ENCODE peak calls at places on chromosomes 4 and X, in five cellular contexts. J is body of pancreas, H is NB4, Y is endothelial cell of umbilical vein, L is HepG2. F is an unnamed sample.

GRCh38 chr4:64250488-64250887 is 158.8 kb downstream of the TECRL start:
- DNase-seq in J (no peak), H (no peak), Y (no peak), L (no peak), F (no peak)

GRCh38 chr4:75889537-75890199 is 12.6 kb downstream of the PPEF2 start:
- DNase-seq in J (no peak), H (no peak), Y (no peak), L (no peak), F (no peak)

GRCh38 chrX:19075754-19076153 is 46.5 kb downstream of the ADGRG2 start:
- DNase-seq in J (no peak), H (no peak), Y (no peak), L (no peak), F (no peak)

GRCh38 chr4:23373269-23373668 is 516.6 kb downstream of the PPARGC1A start:
- DNase-seq in J (peak), H (peak), Y (no peak), L (no peak), F (peak)

GRCh38 chr4:131459430-131460101 is 1689.5 kb upstream of the PCDH10 start:
- DNase-seq in J (no peak), H (no peak), Y (no peak), L (no peak), F (no peak)

GRCh38 chrX:107324493-107325310 is 118.3 kb downstream of the DNAAF6 start:
- DNase-seq in J (no peak), H (peak), Y (peak), L (no peak), F (peak)

GRCh38 chr4:88134536-88135361 is 23.7 kb downstream of the ABCG2 start:
- DNase-seq in J (no peak), H (no peak), Y (no peak), L (no peak), F (no peak)

GRCh38 chr4:135098061-135098460 is 896.5 kb upstream of the PABPC4L start:
- DNase-seq in J (no peak), H (no peak), Y (no peak), L (no peak), F (no peak)

GRCh38 chr4:3791910-3792542 is 25.8 kb downstream of the ADRA2C start:
- DNase-seq in J (peak), H (peak), Y (peak), L (peak), F (peak)

GRCh38 chr4:138979742-138980141 is 35.8 kb upstream of the NOCT start:
- DNase-seq in J (no peak), H (no peak), Y (no peak), L (no peak), F (peak)

GRCh38 chr4:3724319-3725231 is 41.6 kb upstream of the ADRA2C start:
- DNase-seq in J (no peak), H (no peak), Y (no peak), L (no peak), F (no peak)

GRCh38 chrX:65596270-65596669 is 61.7 kb upstream of the LAS1L start:
- DNase-seq in J (no peak), H (peak), Y (peak), L (no peak), F (no peak)

GRCh38 chr4:123750044-123750443 is 353.4 kb downstream of the SPRY1 start:
- DNase-seq in J (no peak), H (no peak), Y (no peak), L (peak), F (no peak)

GRCh38 chrX:78514852-78515251 is 144.3 kb downstream of the RTL3 start:
- DNase-seq in J (no peak), H (peak), Y (no peak), L (no peak), F (no peak)

GRCh38 chr4:169383724-169384123 is 113.0 kb upstream of the SH3RF1 start:
- DNase-seq in J (no peak), H (no peak), Y (no peak), L (no peak), F (no peak)

GRCh38 chrX:38803609-38804480 is 2.6 kb downstream of the MID1IP1 start:
- DNase-seq in J (peak), H (peak), Y (peak), L (peak), F (peak)

GRCh38 chrX:149539283-149540132 is 1.3 kb upstream of the EOLA1 start:
- DNase-seq in J (peak), H (peak), Y (peak), L (peak), F (peak)
- TF ChIP-seq POLR2A in J (peak), H (no peak), Y (no peak), L (no peak), F (no peak)

GRCh38 chr4:52711834-52712171 is 39.4 kb downstream of the ERVMER34-1 start:
- DNase-seq in J (no peak), H (no peak), Y (no peak), L (no peak), F (no peak)

GRCh38 chr4:52712991-52713275 is 38.3 kb downstream of the ERVMER34-1 start:
- DNase-seq in J (no peak), H (no peak), Y (peak), L (no peak), F (no peak)

GRCh38 chr4:52711271-52711670 is 40.0 kb downstream of the ERVMER34-1 start:
- DNase-seq in J (no peak), H (no peak), Y (no peak), L (no peak), F (peak)

GRCh38 chr4:52713456-52713937 is 37.7 kb downstream of the ERVMER34-1 start:
- DNase-seq in J (no peak), H (peak), Y (peak), L (peak), F (peak)

DNA sequence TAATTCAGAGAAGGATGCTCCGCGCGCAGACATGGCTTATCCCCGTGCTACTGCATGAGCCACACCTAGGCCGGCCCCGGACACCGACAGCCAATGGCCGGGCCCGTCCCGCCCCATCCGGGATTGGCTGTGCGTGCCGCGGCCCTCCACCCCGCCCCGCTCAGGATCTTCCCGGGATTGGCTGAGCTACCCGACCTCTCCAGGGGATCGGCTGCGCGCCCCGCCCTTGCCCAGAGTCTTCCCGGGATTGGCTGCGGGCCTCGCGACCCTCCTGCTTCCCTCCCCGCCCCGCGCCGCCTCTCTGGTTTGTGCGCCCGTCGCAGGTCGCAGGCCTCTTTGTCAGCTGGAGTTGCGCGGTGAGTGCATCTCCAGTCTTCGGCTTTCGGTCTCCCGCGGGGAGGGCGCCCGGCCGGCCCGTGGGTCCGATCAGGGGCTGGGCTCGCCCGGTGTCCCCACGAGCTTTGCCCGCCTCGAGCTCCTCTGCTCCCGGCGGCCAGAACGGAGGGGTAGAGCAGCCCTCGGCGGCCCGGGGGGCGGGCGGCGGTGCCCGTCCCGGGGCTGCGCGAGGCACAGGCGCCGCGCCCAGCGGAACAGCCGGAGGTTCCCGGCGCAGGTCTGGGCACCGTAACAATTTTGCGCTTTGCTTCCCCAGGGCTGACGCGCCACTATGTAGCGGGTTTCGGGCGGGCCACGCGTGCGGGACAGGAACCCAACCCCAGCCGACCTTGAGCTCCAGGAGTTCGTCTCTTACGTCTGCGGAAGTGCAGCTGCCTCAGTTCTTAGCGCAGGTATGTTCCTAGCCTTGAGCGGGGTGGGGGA is 38.8 kb downstream of the ERVMER34-1 start:
- DNase-seq in J (peak), H (peak), Y (peak), L (peak), F (peak)
- TF ChIP-seq POLR2A in J (peak), H (peak), Y (peak), L (peak), F (peak)

DNA sequence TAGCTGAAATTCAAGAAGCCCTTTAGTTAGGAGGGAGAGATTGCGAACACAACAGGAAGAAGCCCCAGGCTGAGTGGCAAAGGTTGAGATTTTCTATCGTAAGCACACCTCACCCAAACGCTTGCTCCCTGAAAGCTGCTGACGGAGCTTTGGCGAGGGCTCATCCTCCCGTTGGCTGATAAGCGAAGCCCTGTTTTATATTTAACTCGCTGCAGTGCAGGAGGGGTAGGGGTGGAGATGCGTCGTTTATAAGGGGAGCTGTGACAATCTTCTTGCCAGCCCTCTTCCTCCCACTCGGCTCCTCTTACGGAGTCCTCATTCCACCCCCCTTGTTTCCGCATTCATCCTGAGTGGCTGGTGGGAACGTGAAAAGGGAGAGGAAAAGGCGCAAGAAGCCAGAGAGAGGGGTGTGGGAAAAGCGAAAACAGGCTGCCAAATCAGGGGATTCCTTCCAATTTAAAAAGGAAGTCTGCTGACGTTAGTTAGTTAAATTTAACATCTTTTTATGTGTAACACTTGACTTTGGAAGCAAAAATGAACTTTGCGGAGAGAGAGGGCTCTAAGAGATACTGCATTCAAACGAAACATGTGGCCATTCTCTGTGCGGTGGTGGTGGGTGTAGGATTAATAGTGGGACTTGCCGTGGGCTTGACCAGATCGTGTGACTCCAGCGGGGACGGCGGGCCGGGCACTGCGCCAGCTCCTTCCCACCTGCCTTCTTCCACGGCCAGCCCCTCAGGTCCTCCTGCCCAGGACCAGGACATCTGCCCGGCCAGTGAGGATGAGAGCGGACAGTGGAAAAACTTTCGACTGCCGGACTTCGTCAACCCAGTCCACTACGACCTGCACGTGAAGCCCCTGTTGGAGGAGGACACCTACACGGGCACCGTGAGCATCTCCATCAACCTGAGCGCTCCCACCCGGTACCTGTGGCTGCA is at the start of gene ENPEP:
- DNase-seq in J (peak), H (no peak), Y (no peak), L (no peak), F (no peak)
- TF ChIP-seq POLR2A in J (no peak), H (no peak), Y (no peak), L (no peak), F (no peak)

GRCh38 chr4:47330856-47331255 is 132.6 kb downstream of the COMMD8 start:
- DNase-seq in J (no peak), H (no peak), Y (no peak), L (no peak), F (no peak)
- TF ChIP-seq POLR2A in J (no peak), H (no peak), Y (no peak), L (no peak), F (no peak)

DNA sequence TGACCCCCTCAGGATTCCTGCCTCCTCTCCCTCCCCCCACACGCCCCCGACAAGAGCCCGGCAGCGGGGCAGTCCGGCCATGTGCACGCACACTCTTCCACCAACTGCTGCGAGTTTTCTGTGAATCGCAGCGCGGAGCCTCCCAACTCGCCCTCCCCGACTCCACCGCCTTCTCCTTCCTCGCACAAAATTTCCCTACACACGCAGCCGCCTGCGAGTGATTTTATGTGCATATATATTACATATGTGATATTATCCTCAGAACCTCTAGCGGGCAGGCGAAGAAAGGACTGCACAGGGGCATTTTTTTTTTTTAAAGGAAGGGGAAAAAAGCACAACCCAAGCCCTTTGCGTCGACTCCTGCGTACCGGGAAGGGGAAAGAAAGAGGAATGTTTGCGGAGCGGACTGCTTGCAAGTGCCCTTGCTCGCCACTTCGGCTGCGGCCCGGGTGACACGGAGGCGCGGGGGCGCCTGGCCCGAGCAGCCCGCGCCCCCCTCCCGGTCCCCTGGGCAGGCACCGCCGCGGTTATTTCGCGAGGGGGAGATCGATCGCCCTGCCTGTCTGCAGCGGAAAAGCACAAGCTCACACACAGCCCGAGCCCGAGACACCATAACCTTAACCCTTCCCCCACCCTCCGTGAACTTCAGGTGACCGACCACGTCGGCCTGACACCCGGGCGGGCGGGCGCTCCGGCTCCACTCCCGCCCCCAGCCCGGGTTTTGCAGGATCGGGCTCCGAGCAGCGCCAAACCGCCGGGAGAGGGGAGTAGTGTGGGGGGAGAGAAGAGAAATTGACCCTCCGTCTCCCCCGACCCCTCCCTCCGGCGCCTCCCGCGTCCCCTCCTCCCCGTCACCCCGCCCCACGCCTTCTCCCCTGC is 2.2 kb downstream of the ZNF827 start:
- DNase-seq in J (peak), H (peak), Y (peak), L (peak), F (peak)
- TF ChIP-seq POLR2A in J (peak), H (no peak), Y (no peak), L (peak), F (no peak)

GRCh38 chr4:56433280-56433679 is 2.1 kb downstream of the PPAT start:
- DNase-seq in J (no peak), H (no peak), Y (no peak), L (no peak), F (no peak)

GRCh38 chr4:56435001-56435747 is at the start of gene PPAT:
- DNase-seq in J (peak), H (peak), Y (peak), L (peak), F (peak)

GRCh38 chr4:56440983-56441382 is 4.9 kb downstream of the PAICS start:
- DNase-seq in J (no peak), H (no peak), Y (no peak), L (no peak), F (no peak)

GRCh38 chr4:56434599-56435000 is 815 bp downstream of the PPAT start:
- DNase-seq in J (no peak), H (no peak), Y (peak), L (no peak), F (peak)

GRCh38 chr4:56435748-56436442 is at the start of gene PAICS:
- DNase-seq in J (peak), H (peak), Y (peak), L (peak), F (peak)
- TF ChIP-seq POLR2A in J (peak), H (peak), Y (peak), L (peak), F (peak)

GRCh38 chrX:2928127-2928582 is 984 bp downstream of the ARSD start:
- DNase-seq in J (peak), H (no peak), Y (peak), L (peak), F (no peak)
- TF ChIP-seq POLR2A in J (no peak), H (no peak), Y (no peak), L (no peak), F (no peak)